ENCODE peak calls at places on chromosomes 13 and 19, in five cellular contexts. Q is effector memory CD4-positive, alpha-beta T cell; X is activated CD8-positive, alpha-beta memory T cell treated with anti-CD3 and anti-CD28 coated beads, Interleukin-2, amount 50 U/mL, for 4 hours; D is HepG2; J is Caco-2. T is an unnamed sample.

GRCh38 chr19:48900477-48901452 is 653 bp downstream of the NUCB1 start:
- DNase-seq in Q (no peak), X (no peak), D (peak; percentile 29), J (no peak), T (no peak)

GRCh38 chr19:55206664-55207500 is 2.4 kb downstream of the PTPRH start:
- DNase-seq in Q (no peak), X (peak; percentile 45), D (peak; percentile 93), J (peak; percentile 88), T (peak; percentile 95)

GRCh38 chr19:14333101-14333871 is 48.0 kb upstream of the ADGRE5 start:
- DNase-seq in Q (no peak), X (no peak), D (no peak), J (peak; percentile 32), T (peak; percentile 73)

GRCh38 chr19:38917921-38918491 is 6.0 kb upstream of the CCER2 start:
- DNase-seq in Q (no peak), X (no peak), D (peak; percentile 62), J (peak; percentile 63), T (peak; percentile 16)

GRCh38 chr19:1496714-1497577 is 6.0 kb downstream of the REEP6 start:
- DNase-seq in Q (no peak), X (no peak), D (no peak), J (no peak), T (no peak)

GRCh38 chr19:53868091-53868891 is 608 bp downstream of the MYADM start:
- DNase-seq in Q (peak; percentile 50), X (peak; percentile 33), D (peak; percentile 47), J (peak; percentile 78), T (peak; percentile 78)

GRCh38 chr19:29690842-29691241 is 24.2 kb downstream of the C19orf12 start:
- DNase-seq in Q (peak; percentile 45), X (peak; percentile 53), D (peak; percentile 67), J (peak; percentile 43), T (peak; percentile 40)

GRCh38 chr13:49428041-49428763 is 15.7 kb downstream of the CAB39L start:
- DNase-seq in Q (no peak), X (no peak), D (no peak), J (no peak), T (no peak)

T was measured in PC-9.